ENCODE peak calls at places on chromosomes 2 and 18, in four cellular contexts. O is K562, C is HepG2, U is GM12878. B is an unnamed sample.

GRCh38 chr2:201575971-201576370 is 67.3 kb downstream of the TMEM237 start:
- DNase-seq in U (no peak), O (no peak), C (no peak), B (no peak)

GRCh38 chr18:3281456-3282400 is 19.8 kb downstream of the MYL12B start:
- DNase-seq in U (no peak), O (peak; percentile 72), C (peak; percentile 67), B (no peak)

GRCh38 chr18:10336749-10337148 is 117.7 kb upstream of the APCDD1 start:
- DNase-seq in O (no peak), C (no peak), U (no peak), B (no peak)

GRCh38 chr2:113979172-113980128 is 89.6 kb downstream of the ACTR3 start:
- DNase-seq in O (peak; percentile 24), U (no peak), C (no peak), B (peak; percentile 74)

GRCh38 chr2:189624648-189625355 is 36.5 kb upstream of the ASNSD1 start:
- DNase-seq in C (peak; percentile 23), U (no peak), O (peak; percentile 13), B (no peak)

GRCh38 chr2:241844066-241844728 is 14.5 kb downstream of the PDCD1 start:
- DNase-seq in C (no peak), U (no peak), O (peak; percentile 84), B (peak; percentile 65)

GRCh38 chr2:216404010-216404618 is 8.2 kb upstream of the SMARCAL1 start:
- DNase-seq in U (no peak), O (peak; percentile 37), C (peak; percentile 54), B (peak; percentile 56)

GRCh38 chr2:162545254-162545653 is 201.3 kb downstream of the GCA start:
- DNase-seq in U (no peak), C (no peak), O (no peak), B (no peak)

GRCh38 chr2:217890445-217890844 is 112.3 kb downstream of the TNS1 start:
- DNase-seq in O (no peak), C (peak; percentile 42), U (no peak), B (no peak)

GRCh38 chr2:201362396-201362795 is 5.3 kb upstream of the FLACC1 start:
- DNase-seq in C (no peak), U (no peak), O (no peak), B (no peak)

GRCh38 chr18:40949138-40949949 is 1005.7 kb upstream of the PIK3C3 start:
- DNase-seq in C (no peak), O (no peak), U (no peak), B (no peak)

GRCh38 chr18:58254873-58255511 is 211.0 kb downstream of the NEDD4L start:
- DNase-seq in C (no peak), O (no peak), U (no peak), B (peak; percentile 65)

GRCh38 chr2:136582631-136583205 is 182.6 kb upstream of the THSD7B start:
- DNase-seq in C (peak; percentile 18), O (peak; percentile 23), U (no peak), B (peak; percentile 55)

GRCh38 chr2:175698076-175698475 is 304.0 kb downstream of the LNPK start:
- DNase-seq in U (no peak), O (no peak), C (no peak), B (no peak)

GRCh38 chr18:79356435-79356834 is 39.3 kb upstream of the NFATC1 start:
- DNase-seq in O (no peak), U (peak; percentile 37), C (no peak), B (no peak)

GRCh38 chr2:80326214-80326613 is 21.7 kb upstream of the LRRTM1 start:
- DNase-seq in U (peak; percentile 17), C (peak; percentile 18), O (no peak), B (no peak)

GRCh38 chr2:96399342-96400048 is 63.9 kb downstream of the NCAPH start:
- DNase-seq in U (no peak), C (no peak), O (no peak), B (no peak)

GRCh38 chr18:8709248-8710059 is 4.1 kb downstream of the MTCL1 start:
- DNase-seq in O (no peak), U (no peak), C (no peak), B (no peak)

GRCh38 chr2:220165401-220165800 is 538.0 kb downstream of the SLC4A3 start:
- DNase-seq in O (no peak), C (no peak), U (no peak), B (peak; percentile 58)

GRCh38 chr2:28339516-28340175 is 53.0 kb upstream of the FOSL2 start:
- DNase-seq in U (no peak), O (no peak), C (no peak), B (no peak)

GRCh38 chr2:215919624-215920243 is 93.6 kb downstream of the MREG start:
- DNase-seq in U (no peak), C (no peak), O (no peak), B (no peak)

GRCh38 chr2:195594248-195594647 is 62.8 kb upstream of the SLC39A10 start:
- DNase-seq in U (no peak), O (no peak), C (no peak), B (no peak)

GRCh38 chr18:3703732-3704176 is 253.8 kb downstream of the TGIF1 start:
- DNase-seq in U (no peak), C (peak; percentile 41), O (peak; percentile 74), B (peak; percentile 65)

GRCh38 chr2:41621578-41621977 is 426.2 kb upstream of the PKDCC start:
- DNase-seq in O (no peak), C (no peak), U (no peak), B (no peak)

GRCh38 chr2:158773121-158773520 is 22.0 kb upstream of the DAPL1 start:
- DNase-seq in O (no peak), C (no peak), U (no peak), B (no peak)

GRCh38 chr2:218368621-218369153 is 12.0 kb downstream of the CATIP start:
- DNase-seq in U (no peak), O (no peak), C (no peak), B (peak; percentile 47)

GRCh38 chr2:100242891-100243670 is 79.2 kb downstream of the LONRF2 start:
- DNase-seq in O (peak; percentile 63), U (no peak), C (peak; percentile 45), B (peak; percentile 87)

GRCh38 chr18:45993441-45993840 is 26.3 kb upstream of the EPG5 start:
- DNase-seq in O (no peak), C (no peak), U (no peak), B (no peak)

GRCh38 chr2:32484907-32485306 is 128.1 kb downstream of the BIRC6 start:
- DNase-seq in O (peak; percentile 27), C (no peak), U (no peak), B (no peak)

GRCh38 chr2:165563468-165564225 is 94.1 kb downstream of the CSRNP3 start:
- DNase-seq in U (no peak), C (peak; percentile 16), O (no peak), B (no peak)

GRCh38 chr18:61308795-61309393 is 24.3 kb upstream of the CDH20 start:
- DNase-seq in C (no peak), O (no peak), U (no peak), B (no peak)

GRCh38 chr2:68762665-68763064 is 28.1 kb downstream of the ARHGAP25 start:
- DNase-seq in O (no peak), C (no peak), U (no peak), B (no peak)

GRCh38 chr2:191824403-191824802 is 22.5 kb downstream of the CAVIN2 start:
- DNase-seq in O (no peak), C (no peak), U (no peak), B (no peak)

GRCh38 chr2:191818725-191819333 is 28.1 kb downstream of the CAVIN2 start:
- DNase-seq in C (no peak), O (no peak), U (no peak), B (no peak)

GRCh38 chr2:191818133-191818532 is 28.8 kb downstream of the CAVIN2 start:
- DNase-seq in C (no peak), O (no peak), U (no peak), B (no peak)

DNA sequence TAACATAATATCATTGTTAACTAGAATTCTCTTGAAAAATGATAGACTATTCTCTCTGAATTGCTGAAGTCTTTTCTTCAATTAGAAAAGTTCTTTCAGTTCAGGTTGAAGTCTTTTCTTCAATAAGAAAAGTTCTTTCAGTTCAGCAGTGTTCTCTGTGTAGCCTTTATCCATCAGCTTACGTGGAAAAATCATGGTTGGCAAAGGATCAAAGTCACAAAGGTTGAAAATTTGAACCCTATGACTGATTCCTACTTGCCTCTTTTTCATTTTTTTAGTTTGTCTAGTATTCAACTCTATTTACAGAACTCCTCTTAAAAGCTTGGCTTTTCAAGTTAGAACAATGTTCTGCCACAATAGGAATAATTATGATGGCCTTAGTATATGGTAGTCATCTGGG is 25.8 kb downstream of the CAVIN2 start:
- DNase-seq in O (no peak), C (no peak), U (no peak), B (no peak)
- TF ChIP-seq SP1 in O (no peak), C (no peak), U (no peak), B (no peak)

DNA sequence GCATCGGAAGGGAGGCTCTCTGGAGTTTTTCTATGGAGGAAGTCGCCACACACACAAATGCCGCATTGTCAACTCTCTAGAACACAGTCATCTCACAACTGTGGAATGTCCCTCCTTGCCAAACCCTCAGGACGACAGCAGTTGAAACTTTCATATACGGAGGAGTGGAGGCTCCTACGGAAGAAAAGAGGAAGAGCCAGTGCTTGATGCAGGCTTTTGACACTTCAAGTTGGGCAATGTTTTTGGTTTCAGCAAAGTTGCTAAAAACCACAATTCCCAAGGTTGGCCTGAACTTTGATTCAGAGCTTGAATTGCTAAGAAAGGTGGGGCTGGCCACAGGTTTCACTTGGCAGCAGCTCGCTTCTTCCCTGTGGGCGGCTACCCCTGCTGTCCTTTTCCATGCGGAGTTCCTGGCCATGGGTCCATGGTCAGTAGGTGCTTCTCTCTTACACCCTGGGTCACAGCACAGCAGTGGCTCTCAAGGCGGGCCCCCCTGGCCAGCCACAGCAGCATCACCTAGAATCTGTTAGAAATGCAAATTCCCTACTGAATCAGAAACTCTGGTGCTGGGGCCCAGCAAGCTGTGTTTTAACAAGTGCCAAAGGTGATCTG is 856.3 kb downstream of the RNF144A start:
- DNase-seq in C (no peak), U (peak; percentile 91), O (no peak), B (no peak)
- TF ChIP-seq ESRRA in C (no peak), U (no peak), O (no peak), B (no peak)

DNA sequence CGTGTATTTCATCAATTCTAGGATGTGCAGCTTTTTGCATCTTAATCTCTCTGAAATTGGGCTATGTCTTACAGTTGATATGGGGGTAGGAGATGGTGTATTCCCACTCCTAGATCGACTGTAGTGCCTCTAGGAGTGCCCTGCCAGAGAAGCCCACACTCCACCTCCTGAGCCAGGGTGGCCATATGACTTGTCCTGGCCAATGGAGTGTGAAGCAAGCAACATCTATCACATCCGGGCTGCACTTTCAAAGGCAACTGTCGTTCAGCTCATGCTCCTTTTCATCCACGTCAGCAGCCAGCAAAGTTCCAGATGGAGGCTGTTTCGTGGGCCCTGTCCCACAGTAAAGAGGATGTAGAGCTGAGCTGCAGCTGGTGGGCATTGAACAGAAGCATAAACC is 149.4 kb upstream of the SLC1A4 start:
- DNase-seq in O (no peak), U (no peak), C (no peak), B (no peak)
- TF ChIP-seq SP1 in O (no peak), U (no peak), C (no peak), B (no peak)

DNA sequence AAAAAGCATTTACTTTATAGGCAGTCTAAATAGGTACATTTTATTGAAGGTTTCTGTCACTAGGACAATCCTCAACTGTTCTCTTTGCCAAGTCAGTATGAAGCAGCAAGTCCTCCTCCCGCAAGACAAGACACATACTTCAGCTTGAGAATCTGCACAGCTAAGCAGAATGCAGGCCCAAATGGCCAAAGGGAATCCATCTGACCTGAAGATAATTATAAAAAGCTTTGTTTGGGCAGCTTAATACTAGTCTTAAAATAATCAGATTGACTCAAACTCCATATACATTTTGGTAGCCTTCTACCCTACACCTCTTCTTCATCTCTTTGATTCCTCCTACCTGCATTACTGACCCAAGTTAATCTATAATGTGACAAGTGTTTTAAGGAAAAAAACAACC is 1.8 kb downstream of the LANCL1 start:
- DNase-seq in U (no peak), C (no peak), O (no peak), B (no peak)
- TF ChIP-seq ESRRA in U (no peak), C (no peak), O (no peak), B (no peak)

GRCh38 chr2:75548036-75548573 is 12.6 kb downstream of the EVA1A start:
- DNase-seq in O (no peak), C (no peak), U (no peak), B (no peak)
- TF ChIP-seq SP1 in O (no peak), C (no peak), U (no peak), B (no peak)

B was measured in WTC11.